ENCODE peak calls at places on chromosomes 11 and 22, in six cellular contexts. I is cardiac muscle cell, G is mammary epithelial cell, S is astrocyte of the spinal cord, W is fibroblast of lung, T is dorsolateral prefrontal cortex. Z is an unnamed sample.

GRCh38 chr22:19111140-19111539 is 11.1 kb downstream of the DGCR2 start:
- DNase-seq in I (no peak), G (no peak), S (no peak), W (no peak), T (no peak), Z (no peak)

GRCh38 chr22:41364955-41365354 is 16.8 kb upstream of the TEF start:
- DNase-seq in I (no peak), G (no peak), S (no peak), W (no peak), T (no peak), Z (no peak)

GRCh38 chr11:102421262-102421661 is 31.3 kb downstream of the TMEM123 start:
- DNase-seq in I (no peak), G (no peak), S (no peak), W (no peak), T (no peak), Z (no peak)

GRCh38 chr11:5210376-5210885 is 9.9 kb upstream of the OR51V1 start:
- DNase-seq in I (no peak), G (no peak), S (no peak), W (no peak), T (no peak), Z (no peak)

GRCh38 chr11:103863497-103863896 is 172.9 kb upstream of the DDI1 start:
- DNase-seq in I (no peak), G (peak), S (peak), W (peak), T (no peak), Z (peak)

GRCh38 chr11:95556342-95557151 is 233.0 kb downstream of the FAM76B start:
- DNase-seq in I (no peak), G (peak), S (peak), W (peak), T (no peak), Z (peak)

GRCh38 chr11:130999992-131000770 is 83.9 kb upstream of the SNX19 start:
- DNase-seq in I (no peak), G (peak), S (peak), W (peak), T (no peak), Z (peak)

GRCh38 chr11:40252236-40252635 is 1207.2 kb downstream of the LRRC4C start:
- DNase-seq in I (no peak), G (no peak), S (no peak), W (no peak), T (no peak), Z (no peak)

GRCh38 chr11:18324381-18324780 is 2.0 kb downstream of the GTF2H1 start:
- DNase-seq in I (no peak), G (no peak), S (no peak), W (no peak), T (no peak), Z (no peak)

GRCh38 chr11:131186629-131187075 is 183.8 kb upstream of the NTM start:
- DNase-seq in I (peak), G (no peak), S (no peak), W (no peak), T (no peak), Z (peak)

GRCh38 chr11:117199916-117200812 is 994 bp downstream of the TAGLN start:
- DNase-seq in I (no peak), G (no peak), S (no peak), W (no peak), T (no peak), Z (no peak)

GRCh38 chr22:31229402-31230140 is 17.5 kb downstream of the LIMK2 start:
- DNase-seq in I (no peak), G (no peak), S (peak), W (peak), T (no peak), Z (peak)

GRCh38 chr11:117588166-117588810 is 208.7 kb downstream of the DSCAML1 start:
- DNase-seq in I (peak), G (no peak), S (no peak), W (no peak), T (no peak), Z (no peak)

GRCh38 chr22:29031236-29031982 is 30.2 kb downstream of the C22orf31 start:
- DNase-seq in I (peak), G (peak), S (peak), W (peak), T (peak), Z (peak)
- H3K4me3 ChIP-seq in I (no peak), G (peak), S (peak), W (peak), T (peak), Z (peak)

DNA sequence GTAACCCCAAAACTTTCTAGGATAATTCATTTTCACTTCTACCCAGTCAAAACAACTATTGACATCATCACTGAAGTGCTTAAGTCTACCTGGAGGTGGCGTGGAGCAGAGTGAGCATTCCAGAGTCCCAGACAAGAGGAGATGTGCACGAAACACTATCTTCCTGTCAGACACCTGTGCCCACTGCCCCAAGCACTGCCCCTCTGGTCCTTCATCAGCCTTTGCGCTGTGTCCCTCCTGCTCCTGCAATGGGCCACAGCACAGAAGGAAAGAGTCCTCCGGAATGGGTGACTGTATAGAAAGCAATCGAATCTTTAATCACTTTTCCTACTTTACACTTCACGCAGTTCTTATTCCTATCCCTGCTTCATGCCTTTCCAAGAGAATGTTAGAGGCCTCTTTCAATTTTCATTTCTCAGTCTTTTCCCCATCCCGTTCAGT is 512 bp upstream of the GRIA4 start:
- DNase-seq in I (peak), G (peak), S (peak), W (peak), T (peak), Z (no peak)
- TF ChIP-seq CTCF in I (peak), G (peak), S (peak), W (peak), T (peak), Z (peak)

GRCh38 chr11:47258317-47258902 is 614 bp downstream of the NR1H3 start:
- DNase-seq in I (no peak), G (no peak), S (no peak), W (no peak), T (no peak), Z (no peak)
- H3K4me3 ChIP-seq in I (no peak), G (no peak), S (peak), W (peak), T (peak), Z (peak)

GRCh38 chr11:35412285-35412684 is 7.1 kb downstream of the SLC1A2 start:
- DNase-seq in I (peak), G (no peak), S (no peak), W (no peak), T (no peak), Z (peak)
- TF ChIP-seq CTCF in I (peak), G (peak), S (peak), W (peak), T (peak), Z (peak)

GRCh38 chr22:37070744-37071143 is 19.2 kb downstream of the KCTD17 start:
- DNase-seq in I (no peak), G (no peak), S (no peak), W (no peak), T (no peak), Z (no peak)

GRCh38 chr22:37070334-37070733 is 18.8 kb downstream of the KCTD17 start:
- DNase-seq in I (no peak), G (no peak), S (no peak), W (no peak), T (no peak), Z (no peak)

GRCh38 chr22:37069719-37070118 is 18.2 kb downstream of the KCTD17 start:
- DNase-seq in I (no peak), G (no peak), S (no peak), W (no peak), T (no peak), Z (no peak)

GRCh38 chr22:37069319-37069718 is 17.8 kb downstream of the KCTD17 start:
- DNase-seq in I (no peak), G (no peak), S (no peak), W (no peak), T (no peak), Z (no peak)

GRCh38 chr22:37068859-37069258 is 17.3 kb downstream of the KCTD17 start:
- DNase-seq in I (peak), G (no peak), S (no peak), W (no peak), T (no peak), Z (no peak)
- H3K4me3 ChIP-seq in I (no peak), G (no peak), S (no peak), W (no peak), T (no peak), Z (no peak)

GRCh38 chr22:21000215-21000986 is 1.5 kb downstream of the THAP7 start:
- DNase-seq in I (no peak), G (no peak), S (no peak), W (no peak), T (no peak), Z (no peak)
- TF ChIP-seq CTCF in I (no peak), G (no peak), S (no peak), W (no peak), T (no peak), Z (no peak)